ENCODE peak calls at places on chromosome 2, in seven cellular contexts. Q is lung, K is mucosa of descending colon, V is SK-N-SH, E is K562, X is breast epithelium, I is uterus. W is an unnamed sample. For H3K9me3, the result is how much of the 10 kb centered on the place peaks cover.

GRCh38 chr2:127400897-127401756 is 13.4 kb upstream of the MAP3K2 start:
- DNase-seq in Q (no peak), K (peak), E (no peak), I (no peak), V (no peak), X (no peak), W (no peak)

GRCh38 chr2:64859208-64860161 is 129.7 kb upstream of the SLC1A4 start:
- DNase-seq in X (peak), V (peak), I (peak), Q (peak), E (peak), K (peak), W (no peak)

GRCh38 chr2:145043399-145043834 is 523.5 kb upstream of the ZEB2 start:
- DNase-seq in Q (no peak), X (no peak), I (no peak), V (peak), K (no peak), E (peak), W (no peak)

GRCh38 chr2:200306969-200307811 is 697 bp downstream of the SPATS2L start:
- DNase-seq in V (peak), Q (peak), I (peak), E (peak), K (peak), X (no peak), W (peak)

GRCh38 chr2:217162533-217162932 is 302.7 kb upstream of the TNP1 start:
- DNase-seq in V (no peak), I (no peak), X (no peak), K (no peak), Q (no peak), E (peak), W (no peak)

GRCh38 chr2:70467831-70468810 is 85.5 kb downstream of the TGFA start:
- DNase-seq in I (no peak), E (no peak), Q (no peak), X (no peak), K (no peak), V (no peak), W (no peak)

GRCh38 chr2:121648206-121648605 is 1.1 kb downstream of the CLASP1 start:
- DNase-seq in K (no peak), V (no peak), I (no peak), X (no peak), E (no peak), Q (no peak), W (no peak)

GRCh38 chr2:49162151-49162550 is 7.8 kb upstream of the FSHR start:
- DNase-seq in E (no peak), K (no peak), V (no peak), Q (no peak), X (no peak), I (no peak), W (no peak)

GRCh38 chr2:118889995-118890394 is 42.5 kb upstream of the EN1 start:
- DNase-seq in E (no peak), K (no peak), Q (no peak), V (no peak), I (no peak), X (no peak), W (no peak)

GRCh38 chr2:236178921-236179652 is 10.9 kb upstream of the GBX2 start:
- DNase-seq in K (no peak), E (no peak), X (no peak), Q (no peak), I (no peak), V (peak), W (no peak)

GRCh38 chr2:70994055-70994444 is 623 bp downstream of the TEX261 start:
- DNase-seq in X (no peak), E (peak), K (no peak), I (no peak), V (no peak), Q (peak), W (no peak)

GRCh38 chr2:179201884-179202283 is 62.7 kb downstream of the SESTD1 start:
- DNase-seq in I (no peak), V (no peak), X (no peak), E (no peak), K (no peak), Q (no peak), W (no peak)

GRCh38 chr2:179211355-179211754 is 53.3 kb downstream of the SESTD1 start:
- DNase-seq in I (no peak), V (no peak), K (no peak), E (no peak), Q (no peak), X (no peak), W (no peak)

DNA sequence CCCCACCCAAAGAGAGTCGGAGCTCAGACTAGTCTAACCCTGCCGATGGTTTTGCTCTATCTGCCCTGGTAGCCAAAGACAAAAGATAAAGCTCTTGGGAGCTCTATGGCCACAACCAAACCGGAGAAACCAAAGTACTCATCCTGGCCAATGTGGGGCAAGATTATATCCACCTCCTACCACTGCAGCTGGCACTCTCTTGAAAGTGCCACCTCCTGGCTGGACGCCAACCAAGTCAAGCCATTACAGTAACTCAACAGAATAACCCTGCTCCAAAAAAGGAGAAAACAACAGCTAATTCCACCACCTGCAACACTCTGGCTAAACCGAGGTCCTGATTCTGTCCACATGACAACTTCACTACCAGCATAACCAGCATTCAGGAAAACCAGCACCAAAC is 57.6 kb downstream of the SESTD1 start:
- DNase-seq in X (no peak), I (no peak), K (no peak), V (no peak), Q (no peak), E (no peak), W (no peak)
- H3K9me3 ChIP-seq in X (under half), I (under half), K (under half), V (under half), Q (under half), E (under half), W (under half)

DNA sequence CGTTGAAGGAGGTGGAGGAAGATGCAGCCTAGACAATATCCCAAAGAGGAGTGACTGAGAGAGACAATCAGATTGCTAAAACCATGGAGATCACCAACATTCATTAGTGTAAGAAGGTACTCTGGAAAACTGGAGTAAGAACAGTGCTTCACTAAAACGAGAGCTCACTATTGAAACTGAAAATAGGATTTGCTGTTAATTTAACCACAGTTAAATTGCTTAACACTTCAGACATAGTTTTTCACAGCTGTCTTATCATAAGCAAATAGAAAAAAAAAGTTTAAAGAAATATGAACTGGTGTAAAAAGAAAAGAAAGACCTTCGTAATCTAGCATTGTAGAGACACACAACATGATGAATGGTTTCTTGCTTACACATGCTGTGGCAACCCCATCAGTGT is 1049.8 kb upstream of the CHAC2 start:
- DNase-seq in K (no peak), V (no peak), I (no peak), Q (no peak), E (no peak), X (no peak), W (no peak)
- H3K9me3 ChIP-seq in K (under half), V (under half), I (under half), Q (under half), E (under half), X (under half), W (under half)

DNA sequence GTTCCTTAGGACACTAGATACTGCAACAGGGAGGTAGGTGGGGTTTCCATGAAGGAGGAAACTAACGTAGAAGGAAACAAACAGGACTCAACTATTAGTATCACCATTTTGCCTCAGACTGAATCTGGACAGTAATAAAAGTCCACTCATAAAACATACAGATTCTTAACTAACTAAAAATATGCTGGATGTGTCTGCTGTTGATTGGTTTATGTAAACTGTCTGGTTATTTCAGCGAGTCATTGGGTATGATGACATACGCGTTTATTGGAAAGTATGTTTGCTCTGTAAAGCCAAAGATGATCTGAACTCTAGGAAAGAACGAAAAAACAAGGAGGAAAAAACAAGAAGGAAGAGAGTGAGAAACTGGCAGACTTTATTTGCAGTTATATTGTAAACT is 1816.1 kb upstream of the LRRTM1 start:
- DNase-seq in Q (no peak), I (no peak), K (no peak), E (no peak), V (no peak), X (no peak), W (no peak)
- H3K9me3 ChIP-seq in Q (under half), I (under half), K (under half), E (under half), V (under half), X (under half), W (under half)

DNA sequence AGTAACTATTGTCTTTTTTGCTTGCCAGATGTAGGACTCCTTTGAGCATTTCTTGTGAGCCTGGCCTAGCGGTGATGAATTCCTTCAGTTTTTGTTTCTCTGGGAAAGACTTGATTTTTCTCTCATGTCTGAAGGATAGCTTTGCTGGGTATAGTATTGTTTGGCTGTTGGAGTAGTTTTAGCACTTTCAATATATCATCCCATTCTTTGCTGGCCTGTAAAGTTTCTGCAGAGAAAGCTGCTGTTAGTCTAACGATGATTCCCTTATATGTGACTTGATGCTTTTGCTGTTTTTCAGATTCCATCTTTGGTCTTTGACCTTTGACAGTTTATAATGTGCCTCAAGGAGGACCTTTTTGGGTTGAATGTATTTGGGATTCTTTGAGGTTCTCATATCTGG is 12.7 kb downstream of the ZDBF2 start:
- DNase-seq in K (no peak), I (no peak), E (no peak), Q (no peak), X (no peak), V (no peak), W (no peak)
- H3K9me3 ChIP-seq in K (under half), I (under half), E (under half), Q (under half), X (under half), V (under half), W (under half)

GRCh38 chr2:196652869-196653268 is 13.4 kb downstream of the CCDC150 start:
- DNase-seq in I (no peak), K (no peak), X (no peak), E (no peak), Q (no peak), V (no peak), W (no peak)

GRCh38 chr2:196657332-196657731 is 17.8 kb downstream of the CCDC150 start:
- DNase-seq in K (no peak), I (no peak), V (no peak), X (no peak), E (no peak), Q (no peak), W (no peak)

GRCh38 chr2:196649202-196649601 is 9.7 kb downstream of the CCDC150 start:
- DNase-seq in X (no peak), K (no peak), V (no peak), I (no peak), Q (no peak), E (no peak), W (no peak)

GRCh38 chr2:196651387-196652094 is 12.0 kb downstream of the CCDC150 start:
- DNase-seq in V (no peak), I (no peak), E (no peak), K (no peak), Q (no peak), X (no peak), W (no peak)

GRCh38 chr2:196653843-196654242 is 14.3 kb downstream of the CCDC150 start:
- DNase-seq in Q (no peak), X (no peak), E (no peak), I (no peak), V (no peak), K (no peak), W (no peak)
- H3K9me3 ChIP-seq in Q (under half), X (under half), E (under half), I (under half), V (under half), K (under half), W (under half)

GRCh38 chr2:122830157-122830556 is 1074.7 kb downstream of the TSN start:
- DNase-seq in V (no peak), I (no peak), X (no peak), E (no peak), Q (no peak), K (no peak), W (no peak)
- H3K9me3 ChIP-seq in V (under half), I (under half), X (under half), E (under half), Q (under half), K (under half), W (under half)

DNA sequence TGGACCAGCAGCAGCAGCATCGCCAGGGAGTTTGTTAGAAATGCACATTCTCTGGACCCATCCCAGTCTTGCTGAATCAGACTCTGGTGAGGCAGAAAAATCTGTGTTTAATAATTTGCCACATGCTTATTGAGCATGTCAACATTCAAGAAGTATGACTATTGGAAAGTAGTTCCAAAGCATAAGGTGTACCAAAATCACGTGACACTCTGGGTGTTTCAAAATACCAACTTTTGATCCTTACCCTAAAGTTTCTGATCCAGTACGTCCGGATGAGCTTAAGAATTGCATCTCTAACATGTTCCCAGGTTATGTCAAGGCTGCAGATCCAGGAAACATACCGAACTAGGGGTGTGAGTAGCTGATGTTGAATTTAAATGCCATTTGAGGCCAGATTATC is 853.9 kb downstream of the TMEM182 start:
- DNase-seq in V (no peak), I (no peak), E (no peak), X (no peak), K (no peak), Q (no peak), W (no peak)
- H3K9me3 ChIP-seq in V (under half), I (under half), E (under half), X (under half), K (under half), Q (under half), W (under half)

DNA sequence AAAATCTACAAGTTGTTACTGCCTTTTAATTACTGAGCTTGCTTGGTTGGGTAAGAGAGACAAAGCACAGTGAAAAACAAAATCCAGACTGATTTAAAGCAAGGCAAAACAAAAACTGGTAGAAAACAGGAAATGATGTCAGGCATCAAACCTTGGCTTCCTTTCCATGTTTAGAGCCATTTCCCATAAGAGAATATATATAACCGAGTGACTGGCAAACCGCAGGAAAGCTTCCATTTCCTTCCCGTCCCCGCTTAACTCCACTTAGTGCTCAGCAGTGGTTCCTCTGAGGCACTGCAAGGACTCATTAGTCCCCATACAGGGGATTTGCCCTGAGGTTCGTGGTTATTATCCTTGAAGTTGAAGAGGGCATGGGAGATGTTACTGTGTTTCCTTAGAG is 446.3 kb downstream of the LPIN1 start:
- DNase-seq in I (no peak), K (no peak), E (no peak), Q (no peak), V (no peak), X (no peak), W (no peak)
- H3K9me3 ChIP-seq in I (under half), K (under half), E (under half), Q (under half), V (under half), X (under half), W (under half)